ENCODE peak calls at places on chromosomes 11 and 22, in six cellular contexts. T, W, F, E, A and D are unnamed samples.

GRCh38 chr11:65945430-65945911 is at the start of gene TSGA10IP:
- DNase-seq in A (no peak), T (no peak), E (no peak), W (peak), F (no peak), D (no peak)

GRCh38 chr22:23080542-23081290 is 10.4 kb downstream of the GNAZ start:
- DNase-seq in F (no peak), E (no peak), W (no peak), T (no peak), A (no peak), D (no peak)

GRCh38 chr11:695332-695605 is 247 bp upstream of the DEAF1 start:
- DNase-seq in E (no peak), T (no peak), F (no peak), A (no peak), W (no peak), D (no peak)

GRCh38 chr11:69166186-69167115 is 10.7 kb downstream of the SMIM38 start:
- DNase-seq in W (peak), T (peak), F (peak), E (no peak), A (peak), D (no peak)

GRCh38 chr11:121586727-121587126 is 134.0 kb upstream of the SORL1-AS1 start:
- DNase-seq in F (no peak), T (no peak), A (no peak), E (no peak), W (no peak), D (no peak)

GRCh38 chr11:126570489-126570888 is 215.0 kb downstream of the ST3GAL4 start:
- DNase-seq in A (no peak), W (no peak), F (no peak), E (no peak), T (no peak), D (no peak)

GRCh38 chr11:1307998-1308744 is 1.3 kb downstream of the TOLLIP start:
- DNase-seq in E (no peak), W (no peak), F (no peak), T (peak), A (no peak), D (no peak)

GRCh38 chr22:46951973-46952372 is 189.5 kb downstream of the TBC1D22A start:
- DNase-seq in T (no peak), F (no peak), W (no peak), A (no peak), E (no peak), D (no peak)

GRCh38 chr11:113664069-113664980 is 41.8 kb downstream of the TMPRSS5 start:
- DNase-seq in T (peak), F (no peak), W (no peak), A (peak), E (no peak), D (no peak)

GRCh38 chr22:19918332-19919106 is 23.1 kb upstream of the COMT start:
- DNase-seq in F (no peak), E (no peak), T (no peak), W (no peak), A (no peak), D (no peak)

GRCh38 chr22:39290724-39291161 is 28.7 kb downstream of the RPL3 start:
- DNase-seq in A (no peak), W (no peak), T (peak), F (peak), E (no peak), D (no peak)

GRCh38 chr22:22692707-22693530 is 48.5 kb downstream of the GGTLC2 start:
- DNase-seq in A (no peak), T (peak), W (peak), E (peak), F (no peak), D (peak)

GRCh38 chr22:40289991-40290459 is 56.3 kb upstream of the ADSL start:
- DNase-seq in W (no peak), A (no peak), F (no peak), T (no peak), E (no peak), D (no peak)

GRCh38 chr11:64713031-64713780 is 9.8 kb downstream of the NRXN2 start:
- DNase-seq in A (no peak), W (peak), T (peak), F (peak), E (peak), D (peak)

GRCh38 chr11:28133146-28133545 is 25.0 kb downstream of the METTL15 start:
- DNase-seq in W (no peak), E (no peak), T (peak), A (no peak), F (no peak), D (no peak)

GRCh38 chr22:26416670-26417270 is 12.3 kb upstream of the ASPHD2 start:
- DNase-seq in E (no peak), A (peak), W (peak), F (peak), T (peak), D (no peak)

GRCh38 chr11:63811522-63811921 is 1.7 kb upstream of the SPINDOC start:
- DNase-seq in E (no peak), T (no peak), A (no peak), W (no peak), F (no peak), D (no peak)

GRCh38 chr22:21990449-21991308 is 8.1 kb upstream of the TOP3B start:
- DNase-seq in W (peak), E (no peak), A (no peak), F (no peak), T (no peak), D (no peak)

GRCh38 chr22:26734339-26735018 is 77.1 kb downstream of the MIAT start:
- DNase-seq in T (no peak), W (no peak), A (no peak), F (no peak), E (no peak), D (no peak)

GRCh38 chr11:38005597-38005996 is 1407.6 kb upstream of the RAG2 start:
- DNase-seq in T (peak), F (no peak), E (no peak), A (peak), W (no peak), D (no peak)

GRCh38 chr22:36727110-36727509 is 23.6 kb upstream of the CACNG2 start:
- DNase-seq in E (no peak), T (no peak), A (no peak), W (no peak), F (no peak), D (no peak)

GRCh38 chr11:59545179-59546020 is 34.1 kb downstream of the OR4D9 start:
- DNase-seq in F (no peak), A (no peak), W (peak), E (no peak), T (peak), D (no peak)

GRCh38 chr22:40206561-40206960 is 28.8 kb downstream of the TNRC6B start:
- DNase-seq in A (no peak), E (no peak), W (no peak), F (no peak), T (no peak), D (no peak)

GRCh38 chr22:20864186-20864908 is 5.5 kb downstream of the SNAP29 start:
- DNase-seq in W (no peak), F (no peak), E (no peak), T (no peak), A (no peak), D (no peak)

GRCh38 chr22:40408718-40409612 is 38.6 kb downstream of the SGSM3 start:
- DNase-seq in A (no peak), F (no peak), E (no peak), W (no peak), T (no peak), D (no peak)

GRCh38 chr22:39208013-39208680 is 36.6 kb downstream of the PDGFB start:
- DNase-seq in A (no peak), E (no peak), F (no peak), T (no peak), W (no peak), D (no peak)

GRCh38 chr11:3810951-3811350 is 2.6 kb downstream of the PGAP2 start:
- DNase-seq in T (peak), E (no peak), A (no peak), W (no peak), F (no peak), D (no peak)

GRCh38 chr11:3810446-3810845 is 2.1 kb downstream of the PGAP2 start:
- DNase-seq in T (no peak), W (no peak), A (no peak), E (no peak), F (no peak), D (no peak)

GRCh38 chr11:3809624-3809928 is 1.2 kb downstream of the PGAP2 start:
- DNase-seq in F (no peak), W (peak), E (no peak), T (no peak), A (no peak), D (no peak)

GRCh38 chr11:3808846-3809623 is 675 bp downstream of the PGAP2 start:
- DNase-seq in T (peak), F (peak), A (no peak), E (no peak), W (peak), D (no peak)

GRCh38 chr11:3807856-3808845 is at the start of gene PGAP2:
- DNase-seq in T (peak), W (peak), E (peak), F (peak), A (no peak), D (peak)
- TF ChIP-seq CTCF in T (peak), W (peak), E (peak), F (peak), A (peak), D (no peak)

GRCh38 chr11:119880873-119881272 is 151.9 kb upstream of the NECTIN1 start:
- DNase-seq in F (no peak), A (no peak), T (no peak), E (no peak), W (no peak), D (no peak)

GRCh38 chr11:119875841-119876600 is 147.0 kb upstream of the NECTIN1 start:
- DNase-seq in F (no peak), T (no peak), E (no peak), A (no peak), W (no peak), D (no peak)

GRCh38 chr11:119876841-119877240 is 147.8 kb upstream of the NECTIN1 start:
- DNase-seq in A (no peak), F (no peak), E (no peak), T (no peak), W (no peak), D (no peak)

GRCh38 chr11:119880143-119880542 is 151.1 kb upstream of the NECTIN1 start:
- DNase-seq in F (no peak), A (no peak), W (no peak), E (no peak), T (no peak), D (no peak)

GRCh38 chr11:119878990-119879389 is 150.0 kb upstream of the NECTIN1 start:
- DNase-seq in F (no peak), A (no peak), T (no peak), W (no peak), E (no peak), D (no peak)
- TF ChIP-seq CTCF in F (no peak), A (no peak), T (no peak), W (no peak), E (no peak), D (no peak)

GRCh38 chr22:41518048-41518347 is 26.3 kb downstream of the POLR3H start:
- DNase-seq in T (no peak), F (no peak), W (no peak), E (no peak), A (no peak), D (no peak)

GRCh38 chr22:41513391-41513790 is 30.9 kb downstream of the POLR3H start:
- DNase-seq in T (no peak), F (no peak), A (no peak), E (no peak), W (no peak), D (no peak)

GRCh38 chr22:41521166-41521565 is 23.1 kb downstream of the POLR3H start:
- DNase-seq in W (no peak), T (no peak), A (no peak), F (no peak), E (no peak), D (no peak)

GRCh38 chr22:41516462-41516861 is 27.8 kb downstream of the POLR3H start:
- DNase-seq in T (no peak), F (no peak), E (no peak), W (peak), A (no peak), D (no peak)

DNA sequence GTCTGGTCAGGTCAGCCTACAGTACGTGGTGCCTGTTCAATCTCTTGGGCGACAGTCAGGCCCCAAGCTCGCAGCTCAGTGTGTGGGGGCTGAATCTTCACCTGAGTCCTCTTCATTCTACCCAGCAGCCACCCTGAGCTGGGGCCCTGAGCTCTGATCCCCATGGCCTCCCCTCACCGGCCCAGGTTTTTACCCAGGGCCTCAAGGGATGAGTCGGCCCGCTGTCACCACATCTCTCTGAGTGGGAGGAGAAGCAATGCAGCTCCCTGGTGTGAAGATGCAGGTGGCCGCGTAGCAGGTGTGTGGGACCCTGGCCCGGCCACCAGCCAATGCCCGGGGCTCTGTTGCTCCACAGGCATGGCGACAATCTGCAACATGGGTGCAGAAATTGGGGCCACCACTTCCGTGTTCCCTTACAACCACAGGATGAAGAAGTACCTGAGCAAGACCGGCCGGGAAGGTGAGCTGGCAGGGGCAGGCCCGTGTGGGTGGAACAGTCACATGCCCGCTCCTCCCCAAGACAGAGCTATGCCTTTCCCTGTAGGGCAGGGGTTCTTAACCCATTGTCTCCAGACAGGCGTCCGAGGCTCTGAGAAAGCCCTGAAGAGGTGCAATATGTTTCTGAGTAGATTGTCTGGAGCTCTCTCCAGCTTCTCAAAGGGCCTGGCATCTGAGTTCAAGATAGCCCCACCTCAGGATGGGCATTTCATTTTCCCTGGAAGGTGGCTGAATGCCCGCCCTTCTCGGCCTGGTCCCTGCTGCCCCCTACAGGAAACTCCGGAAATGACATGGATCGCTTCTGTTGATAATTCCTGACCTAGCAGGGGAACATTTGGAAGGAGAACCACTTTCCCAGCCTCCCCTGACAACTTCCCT is 26.9 kb downstream of the POLR3H start:
- DNase-seq in E (no peak), A (no peak), W (peak), F (peak), T (peak), D (peak)
- TF ChIP-seq CTCF in E (peak), A (peak), W (peak), F (peak), T (peak), D (peak)

GRCh38 chr11:9992306-9992705 is 301.7 kb downstream of the SBF2 start:
- DNase-seq in E (no peak), T (peak), A (no peak), W (no peak), F (no peak), D (no peak)

DNA sequence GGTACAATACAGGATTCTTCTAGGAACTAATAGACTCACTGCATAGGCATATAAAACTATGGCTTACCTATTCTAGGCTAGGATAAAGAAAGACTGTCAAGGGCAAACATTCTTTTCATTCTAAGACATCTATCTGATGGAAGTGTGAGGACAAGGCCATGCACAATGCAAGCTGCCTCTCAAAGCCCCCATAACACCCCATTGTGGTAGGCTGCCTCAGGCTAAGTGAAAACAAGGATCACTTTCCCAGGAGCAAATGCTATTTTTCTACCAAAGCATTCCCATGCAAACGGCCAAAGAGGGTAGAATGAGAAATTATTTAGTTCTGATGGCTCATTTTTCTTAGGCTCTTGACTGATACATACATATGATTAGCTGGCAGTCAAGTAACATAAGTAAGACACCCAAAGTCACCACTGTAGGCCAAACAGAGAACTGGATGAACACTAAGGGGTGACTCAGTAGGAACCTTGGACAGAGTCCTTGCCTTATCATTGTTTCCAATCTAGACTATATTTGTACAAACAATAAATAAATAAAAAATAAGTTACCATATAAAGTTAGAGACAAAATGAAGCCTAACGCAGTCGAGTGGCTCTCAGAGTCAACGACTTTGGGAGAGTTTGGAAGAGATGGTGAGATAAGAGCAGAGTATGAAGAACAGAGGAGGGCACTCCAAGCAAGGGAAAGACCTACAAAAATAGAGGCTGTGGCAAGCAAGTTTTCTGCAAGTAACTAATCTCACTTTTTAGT is 303.6 kb downstream of the SBF2 start:
- DNase-seq in T (peak), F (no peak), A (no peak), E (no peak), W (peak), D (no peak)
- TF ChIP-seq CTCF in T (peak), F (no peak), A (no peak), E (no peak), W (peak), D (no peak)

GRCh38 chr22:30328466-30329049 is 1.8 kb upstream of the TBC1D10A start:
- DNase-seq in E (no peak), T (no peak), A (no peak), W (peak), F (peak), D (no peak)

GRCh38 chr22:30326704-30327362 is at the start of gene TBC1D10A:
- DNase-seq in A (no peak), T (peak), W (peak), E (peak), F (peak), D (peak)

GRCh38 chr22:30325065-30325720 is 1.5 kb downstream of the TBC1D10A start:
- DNase-seq in E (no peak), T (peak), A (peak), F (peak), W (peak), D (no peak)

GRCh38 chr22:30325724-30326703 is 727 bp downstream of the TBC1D10A start:
- DNase-seq in T (no peak), W (peak), F (peak), A (no peak), E (no peak), D (no peak)

GRCh38 chr22:30327864-30328345 is 1.2 kb upstream of the TBC1D10A start:
- DNase-seq in F (no peak), A (no peak), W (peak), T (no peak), E (no peak), D (no peak)
- TF ChIP-seq CTCF in F (no peak), A (no peak), W (peak), T (peak), E (no peak), D (no peak)